ENCODE peak calls at places on chromosomes 13 and 19, in four cellular contexts. One of them, this sample, is unnamed.

GRCh38 chr13:75299913-75300862 is 181.8 kb downstream of the TBC1D4 start:
- DNase-seq in ovary: no peak
- DNase-seq in stomach: no peak
- DNase-seq in GM12878: peak
- DNase-seq in this sample: no peak

GRCh38 chr19:38561053-38561606 is 56.6 kb downstream of the MAP4K1 start:
- DNase-seq in ovary: no peak
- DNase-seq in stomach: no peak
- DNase-seq in GM12878: no peak
- DNase-seq in this sample: no peak

GRCh38 chr13:26534036-26534726 is 23.3 kb upstream of the WASF3 start:
- DNase-seq in ovary: no peak
- DNase-seq in stomach: no peak
- DNase-seq in GM12878: no peak
- DNase-seq in this sample: no peak

GRCh38 chr19:29487432-29487831 is 38.4 kb upstream of the VSTM2B start:
- DNase-seq in ovary: no peak
- DNase-seq in stomach: no peak
- DNase-seq in GM12878: no peak
- DNase-seq in this sample: peak

GRCh38 chr19:2575734-2576481 is 100.0 kb downstream of the GADD45B start:
- DNase-seq in ovary: peak
- DNase-seq in stomach: peak
- DNase-seq in GM12878: no peak
- DNase-seq in this sample: peak

GRCh38 chr13:23753523-23753922 is 135.7 kb downstream of the MIPEP start:
- DNase-seq in ovary: no peak
- DNase-seq in stomach: no peak
- DNase-seq in GM12878: no peak
- DNase-seq in this sample: no peak

GRCh38 chr19:6261883-6262282 is 17.9 kb downstream of the MLLT1 start:
- DNase-seq in ovary: no peak
- DNase-seq in stomach: no peak
- DNase-seq in GM12878: no peak
- DNase-seq in this sample: no peak

GRCh38 chr19:48255376-48256303 is at the start of gene CARD8:
- DNase-seq in ovary: peak
- DNase-seq in stomach: peak
- DNase-seq in GM12878: peak
- DNase-seq in this sample: peak

GRCh38 chr13:98044301-98044700 is 90.8 kb downstream of the IPO5 start:
- DNase-seq in ovary: no peak
- DNase-seq in stomach: no peak
- DNase-seq in GM12878: no peak
- DNase-seq in this sample: no peak

GRCh38 chr19:7250951-7251350 is 43.3 kb downstream of the INSR start:
- DNase-seq in ovary: peak
- DNase-seq in stomach: no peak
- DNase-seq in GM12878: no peak
- DNase-seq in this sample: no peak

GRCh38 chr19:6239401-6239844 is 40.4 kb downstream of the MLLT1 start:
- DNase-seq in ovary: peak
- DNase-seq in stomach: peak
- DNase-seq in GM12878: no peak
- DNase-seq in this sample: no peak

GRCh38 chr19:5908773-5909442 is 4.2 kb downstream of the VMAC start:
- DNase-seq in ovary: no peak
- DNase-seq in stomach: no peak
- DNase-seq in GM12878: no peak
- DNase-seq in this sample: no peak

GRCh38 chr13:94947965-94948371 is 235.6 kb upstream of the SOX21 start:
- DNase-seq in ovary: no peak
- DNase-seq in stomach: no peak
- DNase-seq in GM12878: no peak
- DNase-seq in this sample: no peak

GRCh38 chr13:83007226-83007625 is 875.0 kb downstream of the SLITRK1 start:
- DNase-seq in ovary: no peak
- DNase-seq in stomach: no peak
- DNase-seq in GM12878: no peak
- DNase-seq in this sample: no peak

GRCh38 chr19:21902596-21902995 is 66.6 kb upstream of the ZNF43 start:
- DNase-seq in ovary: no peak
- DNase-seq in stomach: no peak
- DNase-seq in GM12878: no peak
- DNase-seq in this sample: no peak

GRCh38 chr13:111411186-111411858 is 90.9 kb downstream of the TEX29 start:
- DNase-seq in ovary: no peak
- DNase-seq in stomach: no peak
- DNase-seq in GM12878: no peak
- DNase-seq in this sample: no peak

GRCh38 chr13:112938680-112939079 is 30.3 kb upstream of the MCF2L start:
- DNase-seq in ovary: no peak
- DNase-seq in stomach: no peak
- DNase-seq in GM12878: no peak
- DNase-seq in this sample: no peak

GRCh38 chr19:47197141-47197540 is 33.9 kb downstream of the BBC3 start:
- DNase-seq in ovary: no peak
- DNase-seq in stomach: no peak
- DNase-seq in GM12878: no peak
- DNase-seq in this sample: no peak

GRCh38 chr13:41056194-41056593 is 5.1 kb upstream of the WBP4 start:
- DNase-seq in ovary: no peak
- DNase-seq in stomach: no peak
- DNase-seq in GM12878: no peak
- DNase-seq in this sample: no peak

GRCh38 chr13:105814902-105815250 is 720.6 kb downstream of the EFNB2 start:
- DNase-seq in ovary: no peak
- DNase-seq in stomach: no peak
- DNase-seq in GM12878: no peak
- DNase-seq in this sample: no peak

GRCh38 chr19:48614436-48615144 is at the start of gene FAM83E:
- DNase-seq in ovary: peak
- DNase-seq in stomach: peak
- DNase-seq in GM12878: no peak
- DNase-seq in this sample: no peak

GRCh38 chr13:20192470-20193141 is at the start of gene GJB2:
- DNase-seq in ovary: no peak
- DNase-seq in stomach: peak
- DNase-seq in GM12878: no peak
- DNase-seq in this sample: no peak

GRCh38 chr19:7307590-7308218 is 13.5 kb upstream of the INSR start:
- DNase-seq in ovary: no peak
- DNase-seq in stomach: no peak
- DNase-seq in GM12878: no peak
- DNase-seq in this sample: no peak

GRCh38 chr13:49784886-49785570 is 7.5 kb downstream of the KPNA3 start:
- DNase-seq in ovary: no peak
- DNase-seq in stomach: no peak
- DNase-seq in GM12878: no peak
- DNase-seq in this sample: no peak

GRCh38 chr13:111389621-111390521 is 69.4 kb downstream of the TEX29 start:
- DNase-seq in ovary: no peak
- DNase-seq in stomach: peak
- DNase-seq in GM12878: no peak
- DNase-seq in this sample: no peak

GRCh38 chr19:11798391-11799296 is at the start of gene ZNF491:
- DNase-seq in ovary: peak
- DNase-seq in stomach: peak
- DNase-seq in GM12878: no peak
- DNase-seq in this sample: peak

GRCh38 chr19:3369337-3370213 is 3.2 kb downstream of the NFIC start:
- DNase-seq in ovary: peak
- DNase-seq in stomach: peak
- DNase-seq in GM12878: no peak
- DNase-seq in this sample: no peak

GRCh38 chr13:79098603-79099002 is 307.5 kb downstream of the RBM26 start:
- DNase-seq in ovary: no peak
- DNase-seq in stomach: no peak
- DNase-seq in GM12878: no peak
- DNase-seq in this sample: no peak

DNA sequence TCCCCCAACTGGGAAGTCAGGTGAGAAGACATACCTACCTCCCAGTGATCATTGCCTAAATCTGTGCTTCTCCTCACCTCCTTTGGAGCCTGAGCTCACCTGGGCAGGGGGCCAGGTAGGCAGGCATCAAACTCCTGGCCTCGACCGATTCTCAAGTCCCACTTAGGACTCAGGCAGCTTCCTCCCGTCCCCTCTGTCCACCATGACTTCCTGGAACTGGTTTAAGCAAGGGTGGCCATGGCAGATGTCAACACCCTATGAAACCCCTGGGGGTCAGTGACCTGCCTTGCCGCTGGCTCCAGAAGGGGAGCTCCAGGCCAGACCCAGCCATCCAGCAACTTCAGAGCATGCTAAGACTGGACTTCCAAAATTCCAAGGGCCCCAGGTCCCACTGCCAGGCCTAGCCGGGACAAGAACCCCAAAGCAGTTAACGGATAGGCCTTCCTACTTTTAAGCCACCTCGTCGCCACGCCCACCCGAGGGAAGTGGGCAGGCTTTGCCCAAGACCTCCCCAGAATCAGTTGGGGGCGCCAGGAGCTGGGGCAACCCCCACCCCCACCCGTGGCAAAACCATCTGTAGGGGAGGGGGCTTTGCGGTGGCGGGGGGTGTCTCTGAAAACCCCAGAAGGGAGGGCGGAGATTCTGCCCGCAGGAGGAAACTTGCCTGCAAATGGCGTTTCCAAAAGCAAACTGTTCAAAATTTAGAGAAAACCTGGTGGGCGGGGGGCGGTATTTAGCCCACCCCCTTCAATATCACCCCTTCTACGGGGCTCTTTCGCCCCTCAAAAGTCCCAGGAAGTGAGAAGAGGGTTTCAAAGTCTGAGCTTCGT is 657 bp downstream of the PLIN3 start:
- DNase-seq in ovary: peak
- DNase-seq in stomach: peak
- DNase-seq in GM12878: no peak
- DNase-seq in this sample: no peak
- TF ChIP-seq EP300 in ovary: no peak
- TF ChIP-seq EP300 in stomach: no peak
- TF ChIP-seq EP300 in GM12878: no peak
- TF ChIP-seq EP300 in this sample: no peak

GRCh38 chr19:45692187-45693111 is at the start of gene QPCTL:
- DNase-seq in ovary: peak
- DNase-seq in stomach: peak
- DNase-seq in GM12878: peak
- DNase-seq in this sample: peak
- TF ChIP-seq EP300 in ovary: no peak
- TF ChIP-seq EP300 in stomach: no peak
- TF ChIP-seq EP300 in GM12878: peak
- TF ChIP-seq EP300 in this sample: no peak

GRCh38 chr19:16252459-16253205 is 54.9 kb downstream of the AP1M1 start:
- DNase-seq in ovary: no peak
- DNase-seq in stomach: no peak
- DNase-seq in GM12878: peak
- DNase-seq in this sample: no peak
- TF ChIP-seq EP300 in ovary: no peak
- TF ChIP-seq EP300 in stomach: no peak
- TF ChIP-seq EP300 in GM12878: peak
- TF ChIP-seq EP300 in this sample: no peak

GRCh38 chr13:101655435-101655834 is 203.0 kb downstream of the ITGBL1 start:
- DNase-seq in ovary: no peak
- DNase-seq in stomach: no peak
- DNase-seq in GM12878: peak
- DNase-seq in this sample: no peak
- TF ChIP-seq EP300 in ovary: no peak
- TF ChIP-seq EP300 in stomach: no peak
- TF ChIP-seq EP300 in GM12878: no peak
- TF ChIP-seq EP300 in this sample: no peak

GRCh38 chr13:52455677-52456041 is 381 bp downstream of the CKAP2 start:
- DNase-seq in ovary: peak
- DNase-seq in stomach: peak
- DNase-seq in GM12878: no peak
- DNase-seq in this sample: peak
- TF ChIP-seq EP300 in ovary: no peak
- TF ChIP-seq EP300 in stomach: no peak
- TF ChIP-seq EP300 in GM12878: no peak
- TF ChIP-seq EP300 in this sample: no peak

This sample was measured in esophagus muscularis mucosa.